ENCODE peak calls at places on chromosome 16, in seven cellular contexts. K is HepG2, N is H1, V is K562, U is HCT116, W is SK-N-SH, B is GM12878. I is an unnamed sample.

GRCh38 chr16:77679336-77679735 is 43.0 kb upstream of the NUDT7 start:
- DNase-seq in N (no peak), W (no peak), V (no peak), K (no peak), B (no peak), U (no peak), I (no peak)

GRCh38 chr16:3456374-3456773 is 12.9 kb downstream of the NAA60 start:
- DNase-seq in N (no peak), U (no peak), K (no peak), V (no peak), B (no peak), W (no peak), I (no peak)

GRCh38 chr16:67661101-67661661 is 421 bp downstream of the PARD6A start:
- DNase-seq in V (no peak), W (peak; percentile 63), B (no peak), N (no peak), U (no peak), K (no peak), I (peak; percentile 73)

GRCh38 chr16:55555436-55555835 is 11.0 kb upstream of the CAPNS2 start:
- DNase-seq in W (no peak), K (no peak), V (no peak), B (no peak), U (no peak), N (no peak), I (no peak)

GRCh38 chr16:16025214-16025968 is 76.0 kb downstream of the ABCC1 start:
- DNase-seq in U (no peak), V (peak; percentile 15), N (no peak), W (no peak), K (no peak), B (no peak), I (no peak)

GRCh38 chr16:81478876-81479496 is 34.4 kb downstream of the CMIP start:
- DNase-seq in U (no peak), N (no peak), K (no peak), V (no peak), B (peak; percentile 80), W (no peak), I (peak; percentile 52)

GRCh38 chr16:31201511-31202401 is 804 bp downstream of the PYCARD start:
- DNase-seq in U (no peak), W (peak; percentile 50), N (no peak), K (no peak), B (no peak), V (peak; percentile 68), I (no peak)

GRCh38 chr16:50274771-50275415 is 8.5 kb downstream of the ADCY7 start:
- DNase-seq in B (no peak), U (no peak), V (no peak), W (no peak), K (no peak), N (no peak), I (no peak)

GRCh38 chr16:361872-362701 is 8.3 kb downstream of the MRPL28 start:
- DNase-seq in U (peak; percentile 43), W (peak; percentile 90), V (peak; percentile 78), B (no peak), N (peak; percentile 58), K (peak; percentile 75), I (peak; percentile 97)

GRCh38 chr16:15598648-15599190 is 44.2 kb downstream of the MARF1 start:
- DNase-seq in K (no peak), W (no peak), N (no peak), V (no peak), B (no peak), U (no peak), I (no peak)

GRCh38 chr16:75304521-75305363 is 53.3 kb upstream of the BCAR1 start:
- DNase-seq in K (peak; percentile 67), W (no peak), U (peak; percentile 10), B (no peak), V (peak; percentile 75), N (no peak), I (no peak)

GRCh38 chr16:55703003-55704001 is 47.5 kb downstream of the SLC6A2 start:
- DNase-seq in N (no peak), B (no peak), V (peak; percentile 56), K (peak; percentile 74), U (peak; percentile 54), W (peak; percentile 31), I (peak; percentile 62)

DNA sequence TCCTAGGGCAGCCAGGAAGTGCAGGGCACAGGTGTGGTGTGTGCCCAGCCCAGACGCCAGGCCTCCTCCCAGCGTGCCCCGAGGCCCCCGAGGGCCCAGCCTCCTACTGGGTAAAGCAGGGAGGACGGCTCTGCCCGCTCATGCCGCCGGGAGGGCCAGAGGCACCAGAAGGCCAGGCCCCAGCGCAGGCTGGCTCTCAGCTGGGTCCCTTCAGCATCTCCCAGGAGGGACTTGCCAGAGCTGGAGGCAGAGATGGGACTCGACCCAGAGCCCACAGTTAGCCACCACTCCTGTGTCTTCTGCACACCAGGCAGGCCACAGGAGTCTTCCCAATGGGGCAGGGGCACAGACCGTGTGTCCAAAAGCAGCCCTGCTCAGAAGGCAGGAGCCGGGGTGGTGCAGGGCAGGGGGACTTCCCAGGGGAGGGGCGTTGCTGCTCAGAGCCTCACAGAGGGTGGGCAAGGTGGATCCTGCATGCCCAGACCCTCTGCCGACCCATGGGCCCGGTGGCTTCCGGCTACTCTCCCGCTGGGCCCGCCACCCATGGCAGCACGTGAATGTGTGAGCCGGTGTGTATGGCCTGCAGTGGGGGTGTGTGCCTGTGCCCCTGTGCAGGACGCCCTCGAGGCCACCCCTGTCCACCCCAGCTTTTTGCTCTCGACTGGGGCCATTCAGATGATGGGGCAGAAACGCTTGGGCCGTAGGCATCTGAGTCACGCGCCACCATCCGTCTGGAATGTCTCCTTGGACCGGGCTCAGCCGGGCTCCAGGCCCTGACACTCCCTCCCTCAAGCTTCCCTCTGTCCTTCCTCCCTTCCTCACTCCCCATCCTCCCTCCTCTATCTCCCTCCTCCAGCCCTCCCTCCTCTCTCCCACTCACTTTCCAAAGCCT is 5.7 kb upstream of the ZNF469 start:
- DNase-seq in V (no peak), N (no peak), W (peak; percentile 59), K (no peak), U (no peak), B (no peak), I (no peak)
- TF ChIP-seq JUND in V (no peak), N (no peak), W (no peak), K (no peak), U (no peak), B (no peak), I (no peak)

DNA sequence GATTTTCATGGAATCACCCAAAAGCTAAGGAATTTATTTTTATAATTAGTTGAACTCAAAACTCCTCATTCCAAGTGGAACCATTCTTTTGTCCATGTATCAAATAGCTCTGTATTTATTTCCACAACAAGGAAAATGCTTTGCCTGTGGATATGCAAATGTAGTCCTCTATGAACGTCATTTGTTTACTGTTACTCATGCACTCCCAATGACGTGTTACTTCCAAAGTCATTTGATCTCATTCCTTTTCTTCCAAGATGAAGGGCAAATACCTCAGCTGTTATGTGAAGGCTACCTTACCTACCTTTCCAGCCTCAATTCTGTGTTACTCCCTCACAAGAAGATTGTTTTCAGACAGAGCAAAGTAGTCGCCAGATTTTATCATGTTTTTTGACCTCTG is 83.7 kb downstream of the ITFG1 start:
- DNase-seq in N (no peak), W (no peak), K (no peak), U (no peak), V (no peak), B (no peak), I (no peak)
- TF ChIP-seq JUND in N (no peak), W (no peak), K (no peak), U (no peak), V (no peak), B (no peak), I (no peak)

DNA sequence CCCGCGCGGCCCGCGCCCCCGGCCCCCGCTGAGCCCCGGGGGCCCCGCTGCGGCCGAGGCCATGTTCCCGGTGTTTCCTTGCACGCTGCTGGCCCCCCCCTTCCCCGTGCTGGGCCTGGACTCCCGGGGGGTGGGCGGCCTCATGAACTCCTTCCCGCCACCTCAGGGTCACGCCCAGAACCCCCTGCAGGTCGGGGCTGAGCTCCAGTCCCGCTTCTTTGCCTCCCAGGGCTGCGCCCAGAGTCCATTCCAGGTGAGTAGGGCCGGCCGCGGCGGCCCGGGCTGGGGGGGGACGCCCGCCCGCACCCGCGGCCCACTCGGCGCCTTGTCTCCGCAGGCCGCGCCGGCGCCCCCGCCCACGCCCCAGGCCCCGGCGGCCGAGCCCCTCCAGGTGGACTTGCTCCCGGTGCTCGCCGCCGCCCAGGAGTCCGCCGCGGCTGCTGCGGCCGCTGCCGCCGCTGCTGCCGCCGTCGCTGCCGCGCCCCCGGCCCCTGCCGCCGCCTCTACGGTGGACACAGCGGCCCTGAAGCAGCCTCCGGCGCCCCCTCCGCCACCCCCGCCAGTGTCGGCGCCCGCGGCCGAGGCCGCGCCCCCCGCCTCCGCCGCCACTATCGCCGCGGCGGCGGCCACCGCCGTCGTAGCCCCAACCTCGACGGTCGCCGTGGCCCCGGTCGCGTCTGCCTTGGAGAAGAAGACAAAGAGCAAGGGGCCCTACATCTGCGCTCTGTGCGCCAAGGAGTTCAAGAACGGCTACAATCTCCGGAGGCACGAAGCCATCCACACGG is 504 bp downstream of the MAZ start:
- DNase-seq in K (peak; percentile 76), W (peak; percentile 70), V (peak; percentile 90), N (no peak), B (no peak), U (no peak), I (peak; percentile 84)
- TF ChIP-seq JUND in K (peak; percentile 21), W (no peak), V (no peak), N (no peak), B (no peak), U (no peak), I (no peak)

GRCh38 chr16:89899879-89900481 is 18.7 kb upstream of the MC1R start:
- DNase-seq in K (no peak), U (no peak), N (no peak), B (no peak), V (no peak), W (no peak), I (no peak)
- TF ChIP-seq JUND in K (no peak), U (no peak), N (no peak), B (no peak), V (no peak), W (no peak), I (no peak)

DNA sequence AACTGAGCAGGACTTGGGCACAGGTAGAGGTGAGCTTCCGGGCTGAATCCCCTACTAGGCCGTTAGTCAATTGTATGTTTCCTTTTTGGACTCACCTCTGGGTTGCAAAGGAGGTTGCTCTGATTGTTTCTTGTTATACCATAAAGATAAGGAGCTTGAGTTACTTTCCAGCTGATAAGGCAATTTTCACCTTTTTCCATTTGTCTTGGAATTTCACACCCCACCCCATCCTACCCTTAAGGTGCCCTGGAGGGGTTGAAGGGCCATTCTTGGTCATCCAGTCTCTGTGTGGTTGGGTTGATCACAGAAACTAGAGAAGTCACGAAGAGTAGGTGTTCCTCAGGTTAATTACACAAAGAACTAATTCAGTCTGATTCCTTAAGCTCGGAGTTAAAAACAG is 162.2 kb downstream of the CDH13 start:
- DNase-seq in V (no peak), K (no peak), B (no peak), U (no peak), W (no peak), N (no peak), I (no peak)
- TF ChIP-seq JUND in V (no peak), K (no peak), B (no peak), U (no peak), W (no peak), N (no peak), I (no peak)